ENCODE peak calls at places on chromosomes 3 and 15, in six cellular contexts. One of them, this sample, is unnamed. For H3K27me3, the result is how much of the 10 kb centered on the place peaks cover.

GRCh38 chr15:25734680-25735355 is 128.3 kb downstream of the ATP10A start:
- DNase-seq in upper lobe of right lung: no peak
- DNase-seq in astrocyte: no peak
- DNase-seq in CD4-positive, alpha-beta memory T cell: no peak
- DNase-seq in sigmoid colon: peak
- DNase-seq in psoas muscle: no peak
- DNase-seq in this sample: no peak

GRCh38 chr3:136078421-136079364 is 113.2 kb downstream of the PPP2R3A start:
- DNase-seq in upper lobe of right lung: no peak
- DNase-seq in astrocyte: peak
- DNase-seq in CD4-positive, alpha-beta memory T cell: peak
- DNase-seq in sigmoid colon: no peak
- DNase-seq in psoas muscle: no peak
- DNase-seq in this sample: no peak

GRCh38 chr3:36214460-36214859 is 165.8 kb upstream of the STAC start:
- DNase-seq in upper lobe of right lung: no peak
- DNase-seq in astrocyte: no peak
- DNase-seq in CD4-positive, alpha-beta memory T cell: no peak
- DNase-seq in sigmoid colon: no peak
- DNase-seq in psoas muscle: no peak
- DNase-seq in this sample: no peak

GRCh38 chr15:78266806-78267205 is 2.4 kb downstream of the DNAJA4 start:
- DNase-seq in upper lobe of right lung: no peak
- DNase-seq in astrocyte: no peak
- DNase-seq in CD4-positive, alpha-beta memory T cell: no peak
- DNase-seq in sigmoid colon: no peak
- DNase-seq in psoas muscle: no peak
- DNase-seq in this sample: no peak

GRCh38 chr3:7401418-7401817 is 540.5 kb downstream of the GRM7 start:
- DNase-seq in upper lobe of right lung: no peak
- DNase-seq in astrocyte: no peak
- DNase-seq in CD4-positive, alpha-beta memory T cell: no peak
- DNase-seq in sigmoid colon: no peak
- DNase-seq in psoas muscle: no peak
- DNase-seq in this sample: no peak

GRCh38 chr3:108818404-108818803 is 4.2 kb upstream of the TRAT1 start:
- DNase-seq in upper lobe of right lung: no peak
- DNase-seq in astrocyte: peak
- DNase-seq in CD4-positive, alpha-beta memory T cell: peak
- DNase-seq in sigmoid colon: no peak
- DNase-seq in psoas muscle: no peak
- DNase-seq in this sample: peak

GRCh38 chr3:38318766-38319671 is 27.6 kb upstream of the XYLB start:
- DNase-seq in upper lobe of right lung: no peak
- DNase-seq in astrocyte: no peak
- DNase-seq in CD4-positive, alpha-beta memory T cell: no peak
- DNase-seq in sigmoid colon: no peak
- DNase-seq in psoas muscle: no peak
- DNase-seq in this sample: no peak

GRCh38 chr3:129121016-129121791 is 400 bp downstream of the RAB43 start:
- DNase-seq in upper lobe of right lung: no peak
- DNase-seq in astrocyte: no peak
- DNase-seq in CD4-positive, alpha-beta memory T cell: peak
- DNase-seq in sigmoid colon: no peak
- DNase-seq in psoas muscle: peak
- DNase-seq in this sample: no peak

GRCh38 chr3:122572940-122573412 is 4.5 kb upstream of the PARP15 start:
- DNase-seq in upper lobe of right lung: no peak
- DNase-seq in astrocyte: peak
- DNase-seq in CD4-positive, alpha-beta memory T cell: no peak
- DNase-seq in sigmoid colon: no peak
- DNase-seq in psoas muscle: no peak
- DNase-seq in this sample: no peak

GRCh38 chr3:190444576-190445145 is 5.0 kb downstream of the TMEM207 start:
- DNase-seq in upper lobe of right lung: no peak
- DNase-seq in astrocyte: peak
- DNase-seq in CD4-positive, alpha-beta memory T cell: no peak
- DNase-seq in sigmoid colon: no peak
- DNase-seq in psoas muscle: no peak
- DNase-seq in this sample: no peak

GRCh38 chr3:145094355-145094941 is 1066.5 kb downstream of the PLOD2 start:
- DNase-seq in upper lobe of right lung: no peak
- DNase-seq in astrocyte: peak
- DNase-seq in CD4-positive, alpha-beta memory T cell: no peak
- DNase-seq in sigmoid colon: no peak
- DNase-seq in psoas muscle: no peak
- DNase-seq in this sample: no peak

GRCh38 chr15:29570121-29570930 is 251.9 kb downstream of the TJP1 start:
- DNase-seq in upper lobe of right lung: no peak
- DNase-seq in astrocyte: no peak
- DNase-seq in CD4-positive, alpha-beta memory T cell: no peak
- DNase-seq in sigmoid colon: no peak
- DNase-seq in psoas muscle: no peak
- DNase-seq in this sample: peak

GRCh38 chr3:66432041-66432766 is 68.6 kb downstream of the LRIG1 start:
- DNase-seq in upper lobe of right lung: no peak
- DNase-seq in astrocyte: no peak
- DNase-seq in CD4-positive, alpha-beta memory T cell: no peak
- DNase-seq in sigmoid colon: no peak
- DNase-seq in psoas muscle: no peak
- DNase-seq in this sample: no peak

GRCh38 chr3:81218023-81218422 is 543.4 kb downstream of the GBE1 start:
- DNase-seq in upper lobe of right lung: no peak
- DNase-seq in astrocyte: peak
- DNase-seq in CD4-positive, alpha-beta memory T cell: no peak
- DNase-seq in sigmoid colon: no peak
- DNase-seq in psoas muscle: no peak
- DNase-seq in this sample: peak

GRCh38 chr15:39299506-39300267 is 281.2 kb upstream of the THBS1 start:
- DNase-seq in upper lobe of right lung: no peak
- DNase-seq in astrocyte: peak
- DNase-seq in CD4-positive, alpha-beta memory T cell: no peak
- DNase-seq in sigmoid colon: no peak
- DNase-seq in psoas muscle: no peak
- DNase-seq in this sample: no peak

GRCh38 chr3:81793410-81793809 is 32.0 kb upstream of the GBE1 start:
- DNase-seq in upper lobe of right lung: no peak
- DNase-seq in astrocyte: no peak
- DNase-seq in CD4-positive, alpha-beta memory T cell: no peak
- DNase-seq in sigmoid colon: no peak
- DNase-seq in psoas muscle: no peak
- DNase-seq in this sample: no peak

GRCh38 chr3:190217081-190217480 is 96.4 kb upstream of the P3H2 start:
- DNase-seq in upper lobe of right lung: no peak
- DNase-seq in astrocyte: peak
- DNase-seq in CD4-positive, alpha-beta memory T cell: no peak
- DNase-seq in sigmoid colon: no peak
- DNase-seq in psoas muscle: no peak
- DNase-seq in this sample: no peak

GRCh38 chr15:24772709-24773373 is 97.3 kb downstream of the NPAP1 start:
- DNase-seq in upper lobe of right lung: peak
- DNase-seq in astrocyte: peak
- DNase-seq in CD4-positive, alpha-beta memory T cell: peak
- DNase-seq in sigmoid colon: peak
- DNase-seq in psoas muscle: peak
- DNase-seq in this sample: peak

GRCh38 chr3:150447084-150447483 is 39.0 kb downstream of the TSC22D2 start:
- DNase-seq in upper lobe of right lung: no peak
- DNase-seq in astrocyte: peak
- DNase-seq in CD4-positive, alpha-beta memory T cell: no peak
- DNase-seq in sigmoid colon: no peak
- DNase-seq in psoas muscle: no peak
- DNase-seq in this sample: no peak

GRCh38 chr15:59237119-59237853 is 30.6 kb downstream of the LDHAL6B start:
- DNase-seq in upper lobe of right lung: no peak
- DNase-seq in astrocyte: no peak
- DNase-seq in CD4-positive, alpha-beta memory T cell: no peak
- DNase-seq in sigmoid colon: no peak
- DNase-seq in psoas muscle: no peak
- DNase-seq in this sample: no peak

GRCh38 chr3:51703026-51703775 is 3.7 kb upstream of the GRM2 start:
- DNase-seq in upper lobe of right lung: no peak
- DNase-seq in astrocyte: no peak
- DNase-seq in CD4-positive, alpha-beta memory T cell: no peak
- DNase-seq in sigmoid colon: peak
- DNase-seq in psoas muscle: peak
- DNase-seq in this sample: no peak

GRCh38 chr15:91021516-91022074 is 799 bp downstream of the VPS33B start:
- DNase-seq in upper lobe of right lung: no peak
- DNase-seq in astrocyte: peak
- DNase-seq in CD4-positive, alpha-beta memory T cell: peak
- DNase-seq in sigmoid colon: no peak
- DNase-seq in psoas muscle: no peak
- DNase-seq in this sample: no peak

GRCh38 chr15:32952901-32953889 is 235.4 kb downstream of the GREM1 start:
- DNase-seq in upper lobe of right lung: no peak
- DNase-seq in astrocyte: peak
- DNase-seq in CD4-positive, alpha-beta memory T cell: no peak
- DNase-seq in sigmoid colon: no peak
- DNase-seq in psoas muscle: peak
- DNase-seq in this sample: no peak

GRCh38 chr3:130276203-130276803 is 69.2 kb upstream of the COL6A5 start:
- DNase-seq in upper lobe of right lung: no peak
- DNase-seq in astrocyte: peak
- DNase-seq in CD4-positive, alpha-beta memory T cell: peak
- DNase-seq in sigmoid colon: no peak
- DNase-seq in psoas muscle: no peak
- DNase-seq in this sample: peak

GRCh38 chr3:28053759-28054158 is 187.7 kb upstream of the CMC1 start:
- DNase-seq in upper lobe of right lung: no peak
- DNase-seq in astrocyte: peak
- DNase-seq in CD4-positive, alpha-beta memory T cell: no peak
- DNase-seq in sigmoid colon: no peak
- DNase-seq in psoas muscle: no peak
- DNase-seq in this sample: no peak

GRCh38 chr3:18301781-18302180 is 123.4 kb downstream of the SATB1 start:
- DNase-seq in upper lobe of right lung: no peak
- DNase-seq in astrocyte: no peak
- DNase-seq in CD4-positive, alpha-beta memory T cell: no peak
- DNase-seq in sigmoid colon: no peak
- DNase-seq in psoas muscle: no peak
- DNase-seq in this sample: no peak

GRCh38 chr3:155745795-155746550 is 1.1 kb upstream of the PLCH1 start:
- DNase-seq in upper lobe of right lung: peak
- DNase-seq in astrocyte: peak
- DNase-seq in CD4-positive, alpha-beta memory T cell: no peak
- DNase-seq in sigmoid colon: no peak
- DNase-seq in psoas muscle: no peak
- DNase-seq in this sample: peak

GRCh38 chr3:174462908-174463307 is 396.2 kb upstream of the NAALADL2 start:
- DNase-seq in upper lobe of right lung: no peak
- DNase-seq in astrocyte: no peak
- DNase-seq in CD4-positive, alpha-beta memory T cell: no peak
- DNase-seq in sigmoid colon: no peak
- DNase-seq in psoas muscle: no peak
- DNase-seq in this sample: no peak

GRCh38 chr3:113623324-113623723 is 73.1 kb downstream of the USF3 start:
- DNase-seq in upper lobe of right lung: no peak
- DNase-seq in astrocyte: no peak
- DNase-seq in CD4-positive, alpha-beta memory T cell: no peak
- DNase-seq in sigmoid colon: no peak
- DNase-seq in psoas muscle: no peak
- DNase-seq in this sample: no peak

GRCh38 chr15:73378089-73378488 is 9.3 kb upstream of the HCN4 start:
- DNase-seq in upper lobe of right lung: no peak
- DNase-seq in astrocyte: no peak
- DNase-seq in CD4-positive, alpha-beta memory T cell: no peak
- DNase-seq in sigmoid colon: no peak
- DNase-seq in psoas muscle: no peak
- DNase-seq in this sample: no peak
- H3K27me3 ChIP-seq in upper lobe of right lung: under half
- H3K27me3 ChIP-seq in astrocyte: under half
- H3K27me3 ChIP-seq in CD4-positive, alpha-beta memory T cell: under half
- H3K27me3 ChIP-seq in sigmoid colon: under half
- H3K27me3 ChIP-seq in psoas muscle: under half
- H3K27me3 ChIP-seq in this sample: under half

GRCh38 chr3:192577271-192577670 is 150.1 kb downstream of the FGF12 start:
- DNase-seq in upper lobe of right lung: no peak
- DNase-seq in astrocyte: no peak
- DNase-seq in CD4-positive, alpha-beta memory T cell: no peak
- DNase-seq in sigmoid colon: no peak
- DNase-seq in psoas muscle: no peak
- DNase-seq in this sample: no peak

GRCh38 chr3:192575879-192576506 is 151.3 kb downstream of the FGF12 start:
- DNase-seq in upper lobe of right lung: no peak
- DNase-seq in astrocyte: no peak
- DNase-seq in CD4-positive, alpha-beta memory T cell: no peak
- DNase-seq in sigmoid colon: no peak
- DNase-seq in psoas muscle: no peak
- DNase-seq in this sample: no peak

GRCh38 chr3:192573240-192573639 is 154.1 kb downstream of the FGF12 start:
- DNase-seq in upper lobe of right lung: no peak
- DNase-seq in astrocyte: no peak
- DNase-seq in CD4-positive, alpha-beta memory T cell: no peak
- DNase-seq in sigmoid colon: no peak
- DNase-seq in psoas muscle: no peak
- DNase-seq in this sample: no peak

GRCh38 chr3:192577811-192578210 is 149.5 kb downstream of the FGF12 start:
- DNase-seq in upper lobe of right lung: no peak
- DNase-seq in astrocyte: no peak
- DNase-seq in CD4-positive, alpha-beta memory T cell: no peak
- DNase-seq in sigmoid colon: no peak
- DNase-seq in psoas muscle: no peak
- DNase-seq in this sample: no peak
- H3K27ac ChIP-seq in upper lobe of right lung: no peak
- H3K27ac ChIP-seq in astrocyte: no peak
- H3K27ac ChIP-seq in CD4-positive, alpha-beta memory T cell: no peak
- H3K27ac ChIP-seq in sigmoid colon: no peak
- H3K27ac ChIP-seq in psoas muscle: no peak
- H3K27ac ChIP-seq in this sample: no peak

GRCh38 chr3:24829011-24829581 is 334.4 kb upstream of the THRB start:
- DNase-seq in upper lobe of right lung: peak
- DNase-seq in astrocyte: no peak
- DNase-seq in CD4-positive, alpha-beta memory T cell: no peak
- DNase-seq in sigmoid colon: peak
- DNase-seq in psoas muscle: peak
- DNase-seq in this sample: peak
- H3K27me3 ChIP-seq in upper lobe of right lung: under half
- H3K27me3 ChIP-seq in astrocyte: under half
- H3K27me3 ChIP-seq in CD4-positive, alpha-beta memory T cell: under half
- H3K27me3 ChIP-seq in sigmoid colon: under half
- H3K27me3 ChIP-seq in psoas muscle: under half
- H3K27me3 ChIP-seq in this sample: under half

GRCh38 chr3:23763040-23763477 is 42.7 kb upstream of the UBE2E1 start:
- DNase-seq in upper lobe of right lung: no peak
- DNase-seq in astrocyte: peak
- DNase-seq in CD4-positive, alpha-beta memory T cell: no peak
- DNase-seq in sigmoid colon: no peak
- DNase-seq in psoas muscle: no peak
- DNase-seq in this sample: peak
- H3K27ac ChIP-seq in upper lobe of right lung: peak
- H3K27ac ChIP-seq in astrocyte: no peak
- H3K27ac ChIP-seq in CD4-positive, alpha-beta memory T cell: no peak
- H3K27ac ChIP-seq in sigmoid colon: peak
- H3K27ac ChIP-seq in psoas muscle: peak
- H3K27ac ChIP-seq in this sample: no peak